ENCODE peak calls at places on chromosomes 12 and 14, in eight cellular contexts. One of them, this sample, is unnamed.

GRCh38 chr12:31922341-31923062 is 36.7 kb upstream of the RESF1 start:
- DNase-seq in lower lobe of right lung: no peak
- DNase-seq in upper lobe of right lung: no peak
- DNase-seq in GM13976: no peak
- DNase-seq in breast epithelium: no peak
- DNase-seq in ovary: no peak
- DNase-seq in right atrium auricular region: no peak
- DNase-seq in cardiac muscle cell: no peak
- DNase-seq in this sample: no peak

GRCh38 chr14:91866511-91867295 is 633 bp downstream of the TC2N start:
- DNase-seq in lower lobe of right lung: no peak
- DNase-seq in upper lobe of right lung: no peak
- DNase-seq in GM13976: no peak
- DNase-seq in breast epithelium: no peak
- DNase-seq in ovary: no peak
- DNase-seq in right atrium auricular region: no peak
- DNase-seq in cardiac muscle cell: no peak
- DNase-seq in this sample: no peak

GRCh38 chr14:85333313-85333712 is 196.6 kb upstream of the FLRT2 start:
- DNase-seq in lower lobe of right lung: no peak
- DNase-seq in upper lobe of right lung: no peak
- DNase-seq in GM13976: no peak
- DNase-seq in breast epithelium: no peak
- DNase-seq in ovary: no peak
- DNase-seq in right atrium auricular region: no peak
- DNase-seq in cardiac muscle cell: no peak
- DNase-seq in this sample: no peak

GRCh38 chr12:68739891-68740290 is 6.1 kb upstream of the SLC35E3 start:
- DNase-seq in lower lobe of right lung: no peak
- DNase-seq in upper lobe of right lung: no peak
- DNase-seq in GM13976: no peak
- DNase-seq in breast epithelium: no peak
- DNase-seq in ovary: no peak
- DNase-seq in right atrium auricular region: no peak
- DNase-seq in cardiac muscle cell: no peak
- DNase-seq in this sample: no peak

GRCh38 chr12:80648866-80649265 is 58.6 kb upstream of the MYF6 start:
- DNase-seq in lower lobe of right lung: no peak
- DNase-seq in upper lobe of right lung: no peak
- DNase-seq in GM13976: no peak
- DNase-seq in breast epithelium: no peak
- DNase-seq in ovary: no peak
- DNase-seq in right atrium auricular region: no peak
- DNase-seq in cardiac muscle cell: no peak
- DNase-seq in this sample: no peak

GRCh38 chr12:1474059-1474537 is 120.3 kb downstream of the FBXL14 start:
- DNase-seq in lower lobe of right lung: no peak
- DNase-seq in upper lobe of right lung: no peak
- DNase-seq in GM13976: no peak
- DNase-seq in breast epithelium: no peak
- DNase-seq in ovary: no peak
- DNase-seq in right atrium auricular region: no peak
- DNase-seq in cardiac muscle cell: peak; percentile 26
- DNase-seq in this sample: no peak

GRCh38 chr14:59013672-59014298 is 174.7 kb upstream of the DAAM1 start:
- DNase-seq in lower lobe of right lung: no peak
- DNase-seq in upper lobe of right lung: no peak
- DNase-seq in GM13976: no peak
- DNase-seq in breast epithelium: no peak
- DNase-seq in ovary: no peak
- DNase-seq in right atrium auricular region: no peak
- DNase-seq in cardiac muscle cell: no peak
- DNase-seq in this sample: no peak

GRCh38 chr12:125871811-125872594 is 806.8 kb downstream of the AACS start:
- DNase-seq in lower lobe of right lung: no peak
- DNase-seq in upper lobe of right lung: no peak
- DNase-seq in GM13976: no peak
- DNase-seq in breast epithelium: no peak
- DNase-seq in ovary: no peak
- DNase-seq in right atrium auricular region: no peak
- DNase-seq in cardiac muscle cell: no peak
- DNase-seq in this sample: no peak

GRCh38 chr14:37472906-37473305 is 122.1 kb downstream of the FOXA1 start:
- DNase-seq in lower lobe of right lung: no peak
- DNase-seq in upper lobe of right lung: no peak
- DNase-seq in GM13976: no peak
- DNase-seq in breast epithelium: no peak
- DNase-seq in ovary: no peak
- DNase-seq in right atrium auricular region: no peak
- DNase-seq in cardiac muscle cell: no peak
- DNase-seq in this sample: no peak

GRCh38 chr12:101051151-101051550 is 158.9 kb downstream of the SLC5A8 start:
- DNase-seq in lower lobe of right lung: no peak
- DNase-seq in upper lobe of right lung: no peak
- DNase-seq in GM13976: no peak
- DNase-seq in breast epithelium: no peak
- DNase-seq in ovary: no peak
- DNase-seq in right atrium auricular region: no peak
- DNase-seq in cardiac muscle cell: no peak
- DNase-seq in this sample: no peak

GRCh38 chr12:59005195-59005961 is 85.1 kb upstream of the LRIG3 start:
- DNase-seq in lower lobe of right lung: no peak
- DNase-seq in upper lobe of right lung: no peak
- DNase-seq in GM13976: no peak
- DNase-seq in breast epithelium: no peak
- DNase-seq in ovary: no peak
- DNase-seq in right atrium auricular region: no peak
- DNase-seq in cardiac muscle cell: peak; percentile 5
- DNase-seq in this sample: no peak

GRCh38 chr12:47218191-47218654 is 138.5 kb upstream of the AMIGO2 start:
- DNase-seq in lower lobe of right lung: no peak
- DNase-seq in upper lobe of right lung: no peak
- DNase-seq in GM13976: no peak
- DNase-seq in breast epithelium: no peak
- DNase-seq in ovary: no peak
- DNase-seq in right atrium auricular region: no peak
- DNase-seq in cardiac muscle cell: no peak
- DNase-seq in this sample: peak; percentile 36

GRCh38 chr12:49232940-49233841 is 31.7 kb upstream of the TUBA1C start:
- DNase-seq in lower lobe of right lung: peak; percentile 51
- DNase-seq in upper lobe of right lung: peak; percentile 71
- DNase-seq in GM13976: no peak
- DNase-seq in breast epithelium: no peak
- DNase-seq in ovary: peak; percentile 60
- DNase-seq in right atrium auricular region: peak; percentile 74
- DNase-seq in cardiac muscle cell: peak; percentile 92
- DNase-seq in this sample: no peak

GRCh38 chr12:21942377-21942703 is 1.1 kb upstream of the ABCC9 start:
- DNase-seq in lower lobe of right lung: peak; percentile 30
- DNase-seq in upper lobe of right lung: no peak
- DNase-seq in GM13976: no peak
- DNase-seq in breast epithelium: no peak
- DNase-seq in ovary: no peak
- DNase-seq in right atrium auricular region: no peak
- DNase-seq in cardiac muscle cell: no peak
- DNase-seq in this sample: no peak

GRCh38 chr12:21940549-21940948 is 677 bp downstream of the ABCC9 start:
- DNase-seq in lower lobe of right lung: no peak
- DNase-seq in upper lobe of right lung: peak; percentile 53
- DNase-seq in GM13976: no peak
- DNase-seq in breast epithelium: no peak
- DNase-seq in ovary: no peak
- DNase-seq in right atrium auricular region: no peak
- DNase-seq in cardiac muscle cell: peak; percentile 0
- DNase-seq in this sample: no peak

GRCh38 chr12:21940972-21941521 is at the start of gene ABCC9:
- DNase-seq in lower lobe of right lung: peak; percentile 51
- DNase-seq in upper lobe of right lung: peak; percentile 72
- DNase-seq in GM13976: no peak
- DNase-seq in breast epithelium: no peak
- DNase-seq in ovary: peak; percentile 64
- DNase-seq in right atrium auricular region: peak; percentile 62
- DNase-seq in cardiac muscle cell: peak; percentile 60
- DNase-seq in this sample: no peak

GRCh38 chr12:21939435-21939834 is 1.8 kb downstream of the ABCC9 start:
- DNase-seq in lower lobe of right lung: no peak
- DNase-seq in upper lobe of right lung: no peak
- DNase-seq in GM13976: no peak
- DNase-seq in breast epithelium: no peak
- DNase-seq in ovary: no peak
- DNase-seq in right atrium auricular region: no peak
- DNase-seq in cardiac muscle cell: no peak
- DNase-seq in this sample: no peak

GRCh38 chr12:21941522-21942376 is 523 bp upstream of the ABCC9 start:
- DNase-seq in lower lobe of right lung: peak; percentile 65
- DNase-seq in upper lobe of right lung: peak; percentile 78
- DNase-seq in GM13976: peak; percentile 22
- DNase-seq in breast epithelium: no peak
- DNase-seq in ovary: peak; percentile 71
- DNase-seq in right atrium auricular region: peak; percentile 72
- DNase-seq in cardiac muscle cell: peak; percentile 64
- DNase-seq in this sample: no peak
- TF ChIP-seq CTCF in lower lobe of right lung: peak; percentile 45
- TF ChIP-seq CTCF in upper lobe of right lung: peak; percentile 51
- TF ChIP-seq CTCF in GM13976: no peak
- TF ChIP-seq CTCF in breast epithelium: no peak
- TF ChIP-seq CTCF in ovary: peak; percentile 48
- TF ChIP-seq CTCF in right atrium auricular region: peak; percentile 49
- TF ChIP-seq CTCF in cardiac muscle cell: peak; percentile 56
- TF ChIP-seq CTCF in this sample: no peak

GRCh38 chr12:89517648-89518047 is 6.9 kb downstream of the GALNT4 start:
- DNase-seq in lower lobe of right lung: no peak
- DNase-seq in upper lobe of right lung: no peak
- DNase-seq in GM13976: no peak
- DNase-seq in breast epithelium: no peak
- DNase-seq in ovary: no peak
- DNase-seq in right atrium auricular region: no peak
- DNase-seq in cardiac muscle cell: no peak
- DNase-seq in this sample: no peak

GRCh38 chr12:89525002-89525823 is 617 bp upstream of the GALNT4 start:
- DNase-seq in lower lobe of right lung: peak; percentile 68
- DNase-seq in upper lobe of right lung: peak; percentile 81
- DNase-seq in GM13976: peak; percentile 70
- DNase-seq in breast epithelium: no peak
- DNase-seq in ovary: peak; percentile 51
- DNase-seq in right atrium auricular region: no peak
- DNase-seq in cardiac muscle cell: peak; percentile 67
- DNase-seq in this sample: peak; percentile 62

GRCh38 chr12:89525824-89526770 is at the start of gene POC1B:
- DNase-seq in lower lobe of right lung: peak; percentile 86
- DNase-seq in upper lobe of right lung: peak; percentile 91
- DNase-seq in GM13976: peak; percentile 86
- DNase-seq in breast epithelium: peak; percentile 61
- DNase-seq in ovary: peak; percentile 73
- DNase-seq in right atrium auricular region: peak; percentile 82
- DNase-seq in cardiac muscle cell: peak; percentile 85
- DNase-seq in this sample: peak; percentile 84

GRCh38 chr12:89524201-89525001 is at the start of gene GALNT4:
- DNase-seq in lower lobe of right lung: peak; percentile 92
- DNase-seq in upper lobe of right lung: peak; percentile 93
- DNase-seq in GM13976: peak; percentile 89
- DNase-seq in breast epithelium: peak; percentile 89
- DNase-seq in ovary: peak; percentile 87
- DNase-seq in right atrium auricular region: peak; percentile 93
- DNase-seq in cardiac muscle cell: peak; percentile 90
- DNase-seq in this sample: peak; percentile 87

GRCh38 chr12:89521348-89522238 is 3.0 kb downstream of the GALNT4 start:
- DNase-seq in lower lobe of right lung: no peak
- DNase-seq in upper lobe of right lung: no peak
- DNase-seq in GM13976: no peak
- DNase-seq in breast epithelium: no peak
- DNase-seq in ovary: no peak
- DNase-seq in right atrium auricular region: no peak
- DNase-seq in cardiac muscle cell: no peak
- DNase-seq in this sample: no peak
- TF ChIP-seq CTCF in lower lobe of right lung: no peak
- TF ChIP-seq CTCF in upper lobe of right lung: no peak
- TF ChIP-seq CTCF in GM13976: no peak
- TF ChIP-seq CTCF in breast epithelium: no peak
- TF ChIP-seq CTCF in ovary: no peak
- TF ChIP-seq CTCF in right atrium auricular region: no peak
- TF ChIP-seq CTCF in cardiac muscle cell: no peak
- TF ChIP-seq CTCF in this sample: no peak

DNA sequence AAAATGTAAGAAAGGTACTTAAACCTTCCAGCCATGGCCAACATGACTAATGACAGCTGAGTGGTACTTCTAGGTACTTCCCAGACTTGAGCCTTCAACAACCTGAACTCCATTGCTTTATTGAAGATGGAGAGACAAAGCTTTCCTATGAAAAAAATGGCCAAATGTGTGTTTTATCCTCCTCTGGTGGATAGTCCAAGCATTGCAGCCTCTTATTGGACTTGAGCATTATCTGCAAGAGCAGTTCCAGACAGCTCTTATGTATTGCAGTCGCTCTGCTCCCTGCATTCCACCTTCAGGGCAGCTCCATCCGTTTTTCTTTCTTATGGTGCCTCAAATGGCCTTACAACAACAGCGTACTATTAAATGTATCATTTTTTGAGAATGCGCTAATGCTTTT is 588.2 kb downstream of the NRXN3 start:
- DNase-seq in lower lobe of right lung: no peak
- DNase-seq in upper lobe of right lung: no peak
- DNase-seq in GM13976: peak; percentile 25
- DNase-seq in breast epithelium: no peak
- DNase-seq in ovary: no peak
- DNase-seq in right atrium auricular region: no peak
- DNase-seq in cardiac muscle cell: peak; percentile 78
- DNase-seq in this sample: peak; percentile 70
- TF ChIP-seq CTCF in lower lobe of right lung: peak; percentile 28
- TF ChIP-seq CTCF in upper lobe of right lung: peak; percentile 45
- TF ChIP-seq CTCF in GM13976: peak; percentile 28
- TF ChIP-seq CTCF in breast epithelium: no peak
- TF ChIP-seq CTCF in ovary: no peak
- TF ChIP-seq CTCF in right atrium auricular region: no peak
- TF ChIP-seq CTCF in cardiac muscle cell: peak; percentile 23
- TF ChIP-seq CTCF in this sample: peak; percentile 71

DNA sequence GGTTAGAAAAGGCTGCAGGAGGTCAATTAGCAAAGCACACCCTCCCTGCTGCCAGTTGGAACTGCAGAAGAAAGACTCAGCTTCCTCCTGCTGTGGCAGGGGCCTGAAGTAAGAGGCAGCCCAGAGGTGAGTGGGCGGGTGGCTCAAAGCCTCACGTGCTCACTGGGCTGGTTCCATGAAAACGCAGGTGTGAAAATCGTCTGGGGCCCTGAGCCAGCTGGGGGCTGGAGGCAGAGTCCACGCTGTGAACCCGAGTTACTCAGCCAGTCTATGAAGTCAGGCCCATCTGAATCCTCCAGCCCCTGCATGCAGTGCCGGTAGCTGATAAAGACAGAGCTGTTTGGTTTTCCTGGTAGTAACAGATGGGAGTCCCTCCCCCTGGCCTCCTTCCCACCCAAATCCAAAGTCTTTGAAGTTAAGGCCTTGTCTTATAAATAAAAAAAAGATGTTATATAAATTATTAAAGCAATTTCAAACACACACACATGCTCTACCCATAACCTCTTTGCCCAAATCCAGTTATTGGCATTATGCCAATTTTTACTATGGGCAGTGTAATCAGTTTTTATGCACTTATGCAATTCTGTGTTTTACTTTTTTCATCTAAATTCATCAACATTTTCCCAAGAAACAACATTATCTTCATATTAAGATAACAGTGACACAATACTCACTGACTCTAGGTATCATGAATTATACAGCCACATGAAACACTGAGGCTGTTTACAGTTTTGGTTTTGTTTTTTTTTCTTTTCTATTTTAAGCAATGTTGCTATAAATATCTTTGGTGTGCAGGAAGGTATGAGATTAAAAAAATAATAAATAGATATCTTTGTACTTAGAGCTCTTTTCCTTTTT is 57.9 kb upstream of the PNMA1 start:
- DNase-seq in lower lobe of right lung: peak; percentile 74
- DNase-seq in upper lobe of right lung: peak; percentile 86
- DNase-seq in GM13976: peak; percentile 75
- DNase-seq in breast epithelium: no peak
- DNase-seq in ovary: peak; percentile 84
- DNase-seq in right atrium auricular region: no peak
- DNase-seq in cardiac muscle cell: peak; percentile 65
- DNase-seq in this sample: peak; percentile 95
- TF ChIP-seq CTCF in lower lobe of right lung: no peak
- TF ChIP-seq CTCF in upper lobe of right lung: no peak
- TF ChIP-seq CTCF in GM13976: no peak
- TF ChIP-seq CTCF in breast epithelium: no peak
- TF ChIP-seq CTCF in ovary: no peak
- TF ChIP-seq CTCF in right atrium auricular region: no peak
- TF ChIP-seq CTCF in cardiac muscle cell: no peak
- TF ChIP-seq CTCF in this sample: no peak

This sample was measured in GM12865.